ENCODE peak calls at places on chromosomes 13 and 19, in four cellular contexts. D is IMR-90, O is endothelial cell of umbilical vein, G is breast epithelium. N is an unnamed sample.
A peak's percentile ranks its signal among the peaks of the same experiment; 100 is the strongest.

GRCh38 chr13:76975863-76976262 is 16.0 kb upstream of the CLN5 start:
- DNase-seq in D (no peak), O (no peak), G (no peak), N (no peak)

GRCh38 chr13:75251188-75251587 is 230.8 kb downstream of the TBC1D4 start:
- DNase-seq in D (no peak), O (no peak), G (no peak), N (no peak)

GRCh38 chr13:73092831-73093230 is 34.0 kb downstream of the KLF5 start:
- DNase-seq in D (no peak), O (no peak), G (no peak), N (no peak)

GRCh38 chr13:96650301-96650886 is 343.9 kb downstream of the OXGR1 start:
- DNase-seq in D (no peak), O (peak; percentile 58), G (no peak), N (no peak)

GRCh38 chr19:19120308-19121156 is 17.7 kb downstream of the TMEM161A start:
- DNase-seq in D (peak; percentile 62), O (peak; percentile 22), G (no peak), N (no peak)

GRCh38 chr13:100527644-100528043 is 60.9 kb downstream of the GGACT start:
- DNase-seq in D (no peak), O (no peak), G (no peak), N (no peak)

GRCh38 chr13:24221007-24221406 is 60.5 kb downstream of the SPATA13 start:
- DNase-seq in D (no peak), O (no peak), G (no peak), N (no peak)

GRCh38 chr19:47274891-47275865 is 493 bp downstream of the INAFM1 start:
- DNase-seq in D (no peak), O (peak; percentile 42), G (no peak), N (no peak)

GRCh38 chr13:50810998-50811397 is 32.5 kb downstream of the DLEU7 start:
- DNase-seq in D (no peak), O (no peak), G (no peak), N (no peak)

GRCh38 chr19:37719111-37719926 is at the start of gene ZNF607:
- DNase-seq in D (peak; percentile 84), O (peak; percentile 91), G (peak; percentile 83), N (peak; percentile 57)
- TF ChIP-seq POLR2A in D (no peak), O (peak; percentile 58), G (no peak), N (peak; percentile 49)

DNA sequence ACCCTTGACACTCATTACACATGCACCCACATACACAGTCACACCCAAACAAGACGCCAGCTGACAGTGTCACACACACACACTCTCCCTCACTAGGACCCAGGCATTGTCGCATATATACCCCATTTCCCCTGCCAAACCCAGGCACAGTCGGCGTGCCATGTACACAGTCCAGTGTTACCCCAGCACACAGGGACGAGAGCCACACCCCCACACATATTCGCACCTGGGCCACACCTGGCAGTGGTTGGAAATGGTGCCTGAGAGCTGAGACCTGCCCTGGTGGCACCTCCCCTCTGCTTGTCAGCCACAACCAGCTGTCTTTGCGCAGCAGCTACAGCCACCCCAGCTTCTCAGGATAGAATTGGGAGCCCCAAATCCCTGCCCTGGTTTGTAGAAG is 9.0 kb downstream of the NFIX start:
- DNase-seq in D (no peak), O (no peak), G (no peak), N (no peak)
- H3K4me3 ChIP-seq in D (no peak overlapping the region), O (no peak overlapping the region), G (no peak overlapping the region), N (no peak overlapping the region)

GRCh38 chr13:102599451-102600012 is 2.7 kb downstream of the TPP2 start:
- DNase-seq in D (no peak), O (no peak), G (no peak), N (no peak)

GRCh38 chr13:102597029-102598015 is 536 bp downstream of the TPP2 start:
- DNase-seq in D (peak; percentile 52), O (peak; percentile 41), G (no peak), N (no peak)

GRCh38 chr13:102598061-102598460 is 1.3 kb downstream of the TPP2 start:
- DNase-seq in D (peak; percentile 6), O (peak; percentile 24), G (no peak), N (no peak)

GRCh38 chr13:102591988-102592781 is 4.6 kb upstream of the TPP2 start:
- DNase-seq in D (peak; percentile 75), O (peak; percentile 90), G (peak; percentile 44), N (peak; percentile 85)

DNA sequence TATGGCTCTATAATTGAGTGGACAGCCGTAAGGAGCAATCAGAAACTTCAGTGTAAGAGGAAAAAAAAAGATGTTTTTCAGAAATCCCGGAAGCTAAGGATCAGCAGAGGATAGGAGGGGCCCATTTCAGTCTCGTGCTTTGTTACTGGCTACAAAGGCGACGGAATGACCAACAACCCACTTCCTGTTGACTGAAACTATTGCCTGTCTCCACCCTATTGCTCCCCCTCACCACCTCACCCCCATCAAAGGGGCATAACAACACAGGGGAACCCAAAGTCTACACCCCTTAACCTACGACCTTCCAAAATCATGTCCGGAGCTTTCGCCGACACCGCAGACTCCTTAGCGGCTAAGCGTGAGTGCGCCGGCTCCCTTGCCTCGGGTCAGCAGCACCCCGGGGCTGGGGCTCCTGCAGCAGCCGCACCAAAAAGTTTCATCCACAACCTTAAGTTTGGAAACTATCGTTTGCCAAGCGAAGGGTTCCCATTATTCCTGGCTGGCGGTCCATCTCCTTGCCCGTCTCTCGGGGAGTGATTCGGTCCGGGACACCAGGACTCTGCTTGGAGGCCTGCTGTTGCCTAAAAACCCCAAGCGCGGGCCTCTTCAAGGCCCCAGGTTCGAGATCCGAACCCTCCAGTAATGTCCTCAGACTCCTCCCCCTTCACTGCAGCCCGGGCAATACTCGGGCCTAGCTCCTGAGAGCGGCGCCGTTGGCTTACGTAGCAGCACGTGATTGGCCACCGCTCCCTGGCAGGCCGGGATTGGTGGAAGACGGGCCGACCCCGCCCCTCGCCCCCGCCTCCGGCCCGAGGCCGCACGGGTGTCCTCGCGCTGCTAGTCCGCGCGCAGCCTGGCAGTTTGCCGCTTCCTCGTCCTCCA is at the start of gene TPP2:
- DNase-seq in D (peak; percentile 98), O (peak; percentile 99), G (peak; percentile 99), N (peak; percentile 97)
- TF ChIP-seq POLR2A in D (peak; percentile 79), O (peak; percentile 84), G (peak; percentile 75), N (peak; percentile 74)

GRCh38 chr19:10432736-10433130 is 12.4 kb downstream of the PDE4A start:
- DNase-seq in D (no peak), O (no peak), G (no peak), N (no peak)
- H3K4me3 ChIP-seq in D (no peak overlapping the region), O (no peak overlapping the region), G (no peak overlapping the region), N (no peak overlapping the region)

GRCh38 chr13:29535663-29536655 is 59.5 kb downstream of the SLC7A1 start:
- DNase-seq in D (no peak), O (peak; percentile 37), G (no peak), N (no peak)

GRCh38 chr13:29529755-29530154 is 65.7 kb downstream of the SLC7A1 start:
- DNase-seq in D (no peak), O (no peak), G (no peak), N (no peak)

GRCh38 chr13:29527916-29528315 is 67.6 kb downstream of the SLC7A1 start:
- DNase-seq in D (no peak), O (no peak), G (no peak), N (no peak)

GRCh38 chr13:29532821-29533220 is 62.7 kb downstream of the SLC7A1 start:
- DNase-seq in D (no peak), O (no peak), G (peak; percentile 30), N (no peak)

GRCh38 chr13:29532136-29532535 is 63.4 kb downstream of the SLC7A1 start:
- DNase-seq in D (no peak), O (no peak), G (no peak), N (no peak)
- TF ChIP-seq POLR2A in D (no peak), O (no peak), G (no peak), N (no peak)

GRCh38 chr19:41741244-41741554 is 14.1 kb upstream of the CEACAM6 start:
- DNase-seq in D (no peak), O (no peak), G (no peak), N (no peak)

GRCh38 chr19:41734585-41734984 is 20.7 kb upstream of the CEACAM6 start:
- DNase-seq in D (no peak), O (no peak), G (no peak), N (no peak)

GRCh38 chr19:41740415-41741243 is 14.7 kb upstream of the CEACAM6 start:
- DNase-seq in D (no peak), O (no peak), G (no peak), N (no peak)

GRCh38 chr19:41735071-41735623 is 20.2 kb upstream of the CEACAM6 start:
- DNase-seq in D (no peak), O (no peak), G (no peak), N (no peak)

DNA sequence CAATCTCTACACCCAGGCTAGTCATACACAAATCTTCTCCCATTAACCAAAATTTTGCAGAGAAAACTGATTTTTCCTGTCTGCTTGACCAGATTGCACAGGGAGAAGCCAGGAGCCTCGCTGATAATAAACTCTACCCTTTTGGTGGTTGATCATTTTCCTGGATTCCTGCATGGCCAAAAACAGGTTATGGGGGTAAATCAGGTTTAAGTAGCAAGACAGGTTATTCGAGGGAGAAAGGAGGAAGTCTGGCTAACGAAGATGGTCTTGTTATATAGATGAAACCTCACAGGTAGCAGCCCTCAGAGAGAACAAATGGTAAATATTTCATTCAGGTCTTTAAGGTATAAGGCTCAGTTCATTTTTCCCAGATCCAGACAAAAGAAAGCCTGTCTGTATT is 16.0 kb upstream of the CEACAM6 start:
- DNase-seq in D (no peak), O (no peak), G (no peak), N (no peak)
- H3K4me3 ChIP-seq in D (no peak overlapping the region), O (no peak overlapping the region), G (no peak overlapping the region), N (no peak overlapping the region)

DNA sequence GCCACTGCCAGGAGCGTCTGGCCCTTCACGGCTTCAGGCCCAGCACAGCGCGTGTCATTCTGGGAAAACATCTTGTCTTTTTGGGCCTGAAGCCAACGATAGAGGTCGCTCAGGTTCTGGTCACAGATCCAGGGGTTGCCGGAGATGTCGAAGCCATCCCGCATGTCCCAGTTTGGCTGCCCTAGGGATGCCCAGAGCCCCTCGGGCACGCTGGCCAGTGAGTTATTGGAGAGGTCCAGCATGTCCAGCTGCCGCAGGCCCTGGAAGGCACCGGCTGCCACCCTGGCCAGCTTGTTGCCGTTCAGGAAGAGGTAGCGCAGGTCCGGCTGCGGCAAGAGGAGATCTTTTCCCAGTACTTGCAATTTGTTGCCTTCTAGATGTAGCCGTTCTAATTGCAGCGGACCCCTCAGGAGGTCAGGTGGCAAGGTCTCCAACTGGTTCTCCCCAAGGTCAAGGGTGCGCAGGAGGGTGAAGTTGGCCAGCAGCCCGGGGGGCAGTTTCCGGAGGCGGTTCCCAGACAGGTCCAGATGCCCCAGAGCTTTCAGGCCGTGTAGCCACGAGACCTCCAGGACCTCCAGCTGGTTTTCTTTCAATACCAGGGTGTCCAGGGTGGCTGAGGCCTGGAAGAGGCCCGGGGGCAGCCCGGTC is 1.8 kb downstream of the LRG1 start:
- DNase-seq in D (no peak), O (no peak), G (no peak), N (no peak)
- TF ChIP-seq POLR2A in D (no peak), O (no peak), G (no peak), N (no peak)

N was measured in tibial nerve.